ENCODE peak calls at places on chromosomes 11 and 22, in six cellular contexts. X is GM23248; M is cardiac fibroblast; G is activated gamma-delta T cell; A is GM20000; F is stimulated activated naive CD8-positive, alpha-beta T cell treated with anti-CD3 and anti-CD28 coated beads, Interleukin-15, Interleukin-2, amounts not matched to agents 100 U/mL and 50 U/mL, for 24 hours. Q is an unnamed sample.

GRCh38 chr22:23759566-23759965 is 3.2 kb upstream of the C22orf15 start:
- DNase-seq in A (no peak), M (no peak), G (no peak), F (no peak), X (no peak), Q (no peak)

GRCh38 chr22:50197000-50197800 is 3.6 kb upstream of the SELENOO start:
- DNase-seq in A (no peak), F (no peak), M (no peak), X (no peak), G (no peak), Q (no peak)

GRCh38 chr11:45180888-45181594 is 34.6 kb downstream of the PRDM11 start:
- DNase-seq in X (peak; percentile 86), A (peak; percentile 57), F (peak; percentile 72), M (peak; percentile 53), G (peak; percentile 21), Q (peak; percentile 43)

GRCh38 chr11:60915250-60915914 is 1.4 kb downstream of the TMEM109 start:
- DNase-seq in F (peak; percentile 75), M (peak; percentile 75), X (peak; percentile 86), G (no peak), A (peak; percentile 87), Q (peak; percentile 69)

GRCh38 chr11:130831506-130832385 is 84.5 kb downstream of the SNX19 start:
- DNase-seq in M (no peak), F (no peak), G (no peak), A (peak; percentile 16), X (no peak), Q (no peak)

GRCh38 chr11:575324-575995 is 810 bp upstream of the PHRF1 start:
- DNase-seq in G (no peak), X (peak; percentile 80), F (no peak), A (no peak), M (no peak), Q (no peak)

GRCh38 chr11:108890482-108891092 is 225.7 kb downstream of the DDX10 start:
- DNase-seq in G (no peak), F (no peak), X (no peak), M (no peak), A (no peak), Q (no peak)

GRCh38 chr22:27074016-27074415 is 416.6 kb downstream of the MIAT start:
- DNase-seq in X (no peak), A (no peak), F (no peak), M (peak; percentile 9), G (no peak), Q (no peak)

GRCh38 chr11:68396526-68396925 is 64.0 kb upstream of the PPP6R3 start:
- DNase-seq in M (no peak), X (no peak), F (no peak), A (no peak), G (no peak), Q (no peak)

GRCh38 chr11:125587480-125587879 is 5.2 kb upstream of the STT3A start:
- DNase-seq in G (no peak), A (no peak), F (no peak), X (no peak), M (no peak), Q (no peak)

GRCh38 chr22:39315389-39315788 is 4.0 kb downstream of the RPL3 start:
- DNase-seq in M (no peak), X (peak; percentile 35), F (no peak), G (no peak), A (no peak), Q (peak; percentile 74)

GRCh38 chr22:40070701-40071100 is 75.9 kb downstream of the FAM83F start:
- DNase-seq in X (peak; percentile 59), F (no peak), A (no peak), G (no peak), M (no peak), Q (no peak)

GRCh38 chr11:75233688-75234295 is 6.8 kb upstream of the TPBGL start:
- DNase-seq in G (no peak), X (peak; percentile 64), A (no peak), M (peak; percentile 74), F (peak; percentile 37), Q (peak; percentile 69)

GRCh38 chr11:120121914-120122473 is 15.9 kb downstream of the TRIM29 start:
- DNase-seq in F (no peak), G (no peak), A (no peak), M (no peak), X (no peak), Q (no peak)

GRCh38 chr22:42932857-42933782 is 76.0 kb upstream of the ARFGAP3 start:
- DNase-seq in X (peak; percentile 58), G (no peak), M (peak; percentile 46), A (peak; percentile 75), F (peak; percentile 69), Q (peak; percentile 20)

GRCh38 chr11:15969281-15969680 is 387.1 kb downstream of the SOX6 start:
- DNase-seq in F (no peak), G (no peak), X (peak; percentile 86), A (no peak), M (peak; percentile 93), Q (peak; percentile 89)

GRCh38 chr22:49627217-49628181 is 200.2 kb downstream of the BRD1 start:
- DNase-seq in X (no peak), G (no peak), A (no peak), F (no peak), M (no peak), Q (no peak)

GRCh38 chr11:112553340-112553739 is 292.7 kb upstream of the PLET1 start:
- DNase-seq in X (no peak), F (no peak), A (no peak), M (no peak), G (no peak), Q (no peak)

GRCh38 chr11:86571273-86571948 is 101.0 kb downstream of the ME3 start:
- DNase-seq in A (no peak), F (no peak), X (no peak), M (no peak), G (no peak), Q (peak; percentile 31)

GRCh38 chr22:17769013-17769715 is 5.1 kb downstream of the BID start:
- DNase-seq in M (no peak), A (no peak), F (no peak), X (no peak), G (no peak), Q (no peak)

GRCh38 chr11:27255447-27255828 is 107.6 kb downstream of the CCDC34 start:
- DNase-seq in G (no peak), X (peak; percentile 89), F (no peak), M (peak; percentile 62), A (no peak), Q (no peak)

GRCh38 chr22:17501679-17502285 is 61.5 kb upstream of the SLC25A18 start:
- DNase-seq in A (peak; percentile 60), F (peak; percentile 8), G (no peak), M (peak; percentile 88), X (peak; percentile 70), Q (peak; percentile 77)

GRCh38 chr11:43556892-43557291 is 123.6 kb upstream of the HSD17B12 start:
- DNase-seq in G (no peak), F (no peak), X (no peak), A (no peak), M (no peak), Q (no peak)

GRCh38 chr22:20816559-20816958 is 42.1 kb downstream of the PI4KA start:
- DNase-seq in X (no peak), A (no peak), G (no peak), F (no peak), M (no peak), Q (no peak)

Q was measured in lung microvascular endothelial cell.